ENCODE peak calls at places on chromosomes 11 and 22, in six cellular contexts. M is gastrocnemius medialis; T is CD8-positive, alpha-beta T cell; R is CD8-positive, alpha-beta memory T cell; U is GM23338; C is thoracic aorta. A is an unnamed sample.

GRCh38 chr11:1291295-1292017 is 18.0 kb downstream of the TOLLIP start:
- DNase-seq in R (no peak), T (no peak), U (no peak), M (no peak), C (no peak), A (no peak)

GRCh38 chr11:34600339-34601084 is 20.4 kb upstream of the EHF start:
- DNase-seq in T (no peak), M (no peak), U (no peak), C (no peak), R (no peak), A (no peak)

GRCh38 chr22:21951931-21952465 is 650 bp downstream of the PPM1F start:
- DNase-seq in T (no peak), C (no peak), U (peak; percentile 74), M (no peak), R (no peak), A (peak; percentile 61)

GRCh38 chr11:126175261-126175885 is 36.1 kb downstream of the RPUSD4 start:
- DNase-seq in C (no peak), U (no peak), T (no peak), R (no peak), M (no peak), A (no peak)

GRCh38 chr22:31400023-31400397 is 606 bp downstream of the DRG1 start:
- DNase-seq in C (no peak), U (peak; percentile 7), M (no peak), R (no peak), T (no peak), A (no peak)

GRCh38 chr22:22167791-22168189 is 76.8 kb upstream of the VPREB1 start:
- DNase-seq in M (no peak), T (no peak), U (no peak), R (peak; percentile 20), C (no peak), A (no peak)

GRCh38 chr11:30879322-30880020 is 293.3 kb upstream of the MPPED2 start:
- DNase-seq in U (no peak), C (no peak), R (no peak), M (no peak), T (no peak), A (peak; percentile 14)

GRCh38 chr22:41197808-41198585 is 7.1 kb upstream of the L3MBTL2 start:
- DNase-seq in T (no peak), M (no peak), U (peak; percentile 56), R (peak; percentile 24), C (no peak), A (peak; percentile 31)

GRCh38 chr22:45880732-45881523 is 96.0 kb downstream of the WNT7B start:
- DNase-seq in T (no peak), M (no peak), C (no peak), R (no peak), U (peak; percentile 60), A (no peak)

GRCh38 chr11:82047200-82047599 is 686.5 kb downstream of the FAM181B start:
- DNase-seq in U (no peak), R (no peak), T (no peak), C (no peak), M (no peak), A (no peak)

GRCh38 chr11:134558258-134558835 is 146.3 kb upstream of the B3GAT1 start:
- DNase-seq in M (no peak), C (no peak), U (no peak), T (no peak), R (no peak), A (no peak)

GRCh38 chr11:79626135-79626748 is 185.4 kb upstream of the TENM4 start:
- DNase-seq in C (no peak), U (no peak), M (no peak), T (no peak), R (no peak), A (no peak)

GRCh38 chr22:26648761-26649363 is 8.5 kb upstream of the MIAT start:
- DNase-seq in C (no peak), M (no peak), U (no peak), T (no peak), R (peak; percentile 24), A (no peak)

GRCh38 chr11:118913411-118914125 is 12.2 kb downstream of the BCL9L start:
- DNase-seq in U (no peak), C (no peak), R (peak; percentile 71), M (no peak), T (no peak), A (peak; percentile 47)

GRCh38 chr11:106329273-106330018 is 252.0 kb downstream of the AASDHPPT start:
- DNase-seq in R (no peak), C (no peak), M (no peak), U (no peak), T (no peak), A (no peak)

GRCh38 chr11:6925007-6925577 is 1.1 kb upstream of the ZNF215 start:
- DNase-seq in R (no peak), T (no peak), U (no peak), M (no peak), C (no peak), A (no peak)

GRCh38 chr11:71566081-71566620 is 788 bp downstream of the KRTAP5-10 start:
- DNase-seq in R (no peak), M (no peak), U (no peak), T (no peak), C (no peak), A (no peak)

GRCh38 chr11:64829536-64830251 is 14.8 kb downstream of the CDC42BPG start:
- DNase-seq in C (no peak), T (no peak), M (no peak), R (no peak), U (no peak), A (no peak)

GRCh38 chr11:102836290-102836875 is 7.0 kb downstream of the MMP3 start:
- DNase-seq in U (peak; percentile 51), R (no peak), C (no peak), T (no peak), M (no peak), A (no peak)

GRCh38 chr11:2549080-2549479 is 104.3 kb downstream of the KCNQ1 start:
- DNase-seq in M (no peak), U (no peak), C (no peak), T (no peak), R (no peak), A (no peak)

DNA sequence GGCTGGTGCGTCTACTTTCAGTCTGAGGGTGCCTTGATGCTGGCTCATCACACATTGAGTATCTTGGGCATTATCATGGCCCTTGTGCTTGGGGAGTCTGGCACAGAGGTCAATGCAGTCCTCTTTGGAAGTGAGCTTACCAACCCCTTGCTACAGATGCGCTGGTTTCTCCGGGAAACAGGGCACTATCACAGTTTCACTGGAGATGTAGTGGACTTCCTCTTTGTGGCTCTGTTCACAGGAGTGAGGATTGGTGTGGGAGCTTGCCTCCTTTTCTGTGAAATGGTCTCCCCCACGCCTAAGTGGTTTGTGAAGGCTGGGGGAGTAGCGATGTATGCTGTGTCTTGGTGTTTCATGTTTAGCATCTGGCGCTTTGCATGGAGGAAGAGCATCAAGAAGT is 4.9 kb downstream of the TLCD5 start:
- DNase-seq in T (no peak), M (no peak), U (no peak), R (no peak), C (no peak), A (no peak)
- H3K4me1 ChIP-seq in T (peaks cover 6% of the 10 kb centered on the region), M (peaks cover 10% of the 10 kb centered on the region), U (peaks cover 7% of the 10 kb centered on the region), R (peaks cover 2% of the 10 kb centered on the region), C (peaks cover 69% of the 10 kb centered on the region), A (peaks cover 23% of the 10 kb centered on the region)

GRCh38 chr11:68774188-68774585 is 22.9 kb upstream of the TESMIN start:
- DNase-seq in M (no peak), R (no peak), C (no peak), T (no peak), U (no peak), A (no peak)

GRCh38 chr11:68773521-68774187 is 22.3 kb upstream of the TESMIN start:
- DNase-seq in R (no peak), U (no peak), C (no peak), M (no peak), T (no peak), A (no peak)

GRCh38 chr11:68767672-68768071 is 16.4 kb upstream of the TESMIN start:
- DNase-seq in M (no peak), U (peak; percentile 32), R (no peak), T (no peak), C (no peak), A (no peak)

GRCh38 chr11:68772936-68773335 is 21.6 kb upstream of the TESMIN start:
- DNase-seq in C (no peak), R (no peak), T (no peak), U (no peak), M (no peak), A (no peak)

DNA sequence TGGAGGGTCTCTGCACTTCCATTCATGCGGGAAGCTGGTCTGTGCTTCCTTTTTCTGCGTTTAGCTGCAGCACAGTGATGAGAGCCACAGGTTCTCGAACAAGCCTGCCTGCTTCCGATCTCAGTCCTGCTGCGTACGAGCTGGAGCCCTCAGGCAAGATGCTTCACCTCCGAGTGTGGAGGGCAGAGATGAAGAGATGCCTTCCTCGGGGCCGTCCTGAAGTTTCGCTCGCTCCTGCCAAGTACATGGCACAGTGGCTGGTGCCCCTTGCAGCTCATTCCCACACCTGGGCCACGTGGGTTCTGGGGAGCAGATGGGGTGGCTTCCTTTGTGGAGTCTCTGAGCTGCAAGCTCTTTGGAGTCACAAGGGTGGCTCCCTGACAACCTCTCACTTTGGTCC is 19.5 kb upstream of the TESMIN start:
- DNase-seq in M (no peak), T (no peak), R (no peak), C (no peak), U (no peak), A (no peak)
- H3K36me3 ChIP-seq in M (peaks cover 85% of the 10 kb centered on the region), T (peaks cover 57% of the 10 kb centered on the region), R (peaks cover 49% of the 10 kb centered on the region), C (peaks cover 72% of the 10 kb centered on the region), U (no peaks in the 10 kb centered on the region), A (peaks cover 70% of the 10 kb centered on the region)

GRCh38 chr11:114440121-114440860 is 1.0 kb downstream of the REXO2 start:
- DNase-seq in R (no peak), C (no peak), U (peak; percentile 22), T (no peak), M (no peak), A (no peak)
- H3K27ac ChIP-seq in R (peak overlapping the region; percentile 73), C (peak overlapping the region; percentile 87), U (peak overlapping the region; percentile 61), T (no peak overlapping the region), M (peak overlapping the region; percentile 92), A (no peak overlapping the region)

GRCh38 chr11:3838504-3838903 is 2.3 kb downstream of the RHOG start:
- DNase-seq in U (no peak), M (no peak), C (no peak), T (no peak), R (no peak), A (no peak)
- H3K4me1 ChIP-seq in U (peaks cover 28% of the 10 kb centered on the region), M (peaks cover 26% of the 10 kb centered on the region), C (peaks cover 45% of the 10 kb centered on the region), T (peaks cover 65% of the 10 kb centered on the region), R (peaks cover 63% of the 10 kb centered on the region), A (peaks cover 32% of the 10 kb centered on the region)

GRCh38 chr11:114416441-114416928 is 16.0 kb downstream of the RBM7 start:
- DNase-seq in M (no peak), C (no peak), R (no peak), T (no peak), U (no peak), A (no peak)

GRCh38 chr11:114413958-114414357 is 13.5 kb downstream of the RBM7 start:
- DNase-seq in U (peak; percentile 36), T (no peak), C (no peak), M (no peak), R (no peak), A (no peak)

GRCh38 chr11:114412946-114413345 is 12.5 kb downstream of the RBM7 start:
- DNase-seq in M (no peak), T (no peak), C (no peak), R (no peak), U (peak; percentile 11), A (no peak)
- H3K36me3 ChIP-seq in M (peaks cover 36% of the 10 kb centered on the region), T (peaks cover 6% of the 10 kb centered on the region), C (peaks cover 18% of the 10 kb centered on the region), R (peaks cover 5% of the 10 kb centered on the region), U (peaks cover 3% of the 10 kb centered on the region), A (peaks cover 15% of the 10 kb centered on the region)